ENCODE peak calls at places on chromosomes 4 and X, in ten cellular contexts. One of them, this sample, is unnamed.
A peak's percentile ranks its signal among the peaks of the same experiment; 100 is the strongest.

GRCh38 chr4:68466751-68467150 is 19.5 kb downstream of the TMPRSS11E start:
- DNase-seq in mesothelial cell of epicardium: no peak
- DNase-seq in fibroblast of the aortic adventitia: peak; percentile 4
- DNase-seq in ascending aorta: no peak
- DNase-seq in heart right ventricle: no peak
- DNase-seq in astrocyte of the cerebellum: no peak
- DNase-seq in SK-N-SH: no peak
- DNase-seq in GM12864: no peak
- DNase-seq in ovary: no peak
- DNase-seq in MCF 10A: no peak
- DNase-seq in this sample: no peak

GRCh38 chr4:186037692-186038658 is 31.0 kb upstream of the TLR3 start:
- DNase-seq in heart right ventricle: peak; percentile 73
- DNase-seq in MCF 10A: peak; percentile 79
- DNase-seq in SK-N-SH: peak; percentile 61
- DNase-seq in fibroblast of the aortic adventitia: peak; percentile 93
- DNase-seq in ascending aorta: no peak
- DNase-seq in ovary: peak; percentile 36
- DNase-seq in GM12864: peak; percentile 52
- DNase-seq in astrocyte of the cerebellum: peak; percentile 79
- DNase-seq in mesothelial cell of epicardium: no peak
- DNase-seq in this sample: no peak

GRCh38 chr4:47839259-47839658 is 1.4 kb upstream of the CORIN start:
- DNase-seq in heart right ventricle: peak; percentile 13
- DNase-seq in ovary: no peak
- DNase-seq in mesothelial cell of epicardium: no peak
- DNase-seq in ascending aorta: no peak
- DNase-seq in MCF 10A: no peak
- DNase-seq in SK-N-SH: no peak
- DNase-seq in GM12864: peak; percentile 34
- DNase-seq in fibroblast of the aortic adventitia: peak; percentile 68
- DNase-seq in astrocyte of the cerebellum: no peak
- DNase-seq in this sample: no peak

GRCh38 chr4:666822-667544 is 7.1 kb downstream of the ATP5ME start:
- DNase-seq in mesothelial cell of epicardium: no peak
- DNase-seq in fibroblast of the aortic adventitia: no peak
- DNase-seq in heart right ventricle: no peak
- DNase-seq in astrocyte of the cerebellum: no peak
- DNase-seq in ovary: no peak
- DNase-seq in MCF 10A: no peak
- DNase-seq in SK-N-SH: no peak
- DNase-seq in ascending aorta: no peak
- DNase-seq in GM12864: no peak
- DNase-seq in this sample: no peak

GRCh38 chr4:187289371-187289770 is 565.7 kb upstream of the FAT1 start:
- DNase-seq in ovary: no peak
- DNase-seq in SK-N-SH: no peak
- DNase-seq in ascending aorta: no peak
- DNase-seq in GM12864: no peak
- DNase-seq in astrocyte of the cerebellum: no peak
- DNase-seq in mesothelial cell of epicardium: no peak
- DNase-seq in fibroblast of the aortic adventitia: no peak
- DNase-seq in heart right ventricle: no peak
- DNase-seq in MCF 10A: no peak
- DNase-seq in this sample: no peak

GRCh38 chr4:78059524-78059889 is 2.4 kb downstream of the FRAS1 start:
- DNase-seq in astrocyte of the cerebellum: peak; percentile 42
- DNase-seq in SK-N-SH: peak; percentile 70
- DNase-seq in GM12864: no peak
- DNase-seq in ascending aorta: no peak
- DNase-seq in MCF 10A: peak; percentile 92
- DNase-seq in mesothelial cell of epicardium: peak; percentile 52
- DNase-seq in heart right ventricle: peak; percentile 39
- DNase-seq in ovary: no peak
- DNase-seq in fibroblast of the aortic adventitia: peak; percentile 76
- DNase-seq in this sample: no peak

GRCh38 chr4:153900426-153900825 is 111.5 kb upstream of the SFRP2 start:
- DNase-seq in GM12864: no peak
- DNase-seq in ovary: no peak
- DNase-seq in ascending aorta: no peak
- DNase-seq in astrocyte of the cerebellum: no peak
- DNase-seq in MCF 10A: no peak
- DNase-seq in fibroblast of the aortic adventitia: no peak
- DNase-seq in heart right ventricle: no peak
- DNase-seq in SK-N-SH: no peak
- DNase-seq in mesothelial cell of epicardium: no peak
- DNase-seq in this sample: no peak

GRCh38 chrX:104372547-104372946 is 117.8 kb upstream of the ESX1 start:
- DNase-seq in GM12864: no peak
- DNase-seq in MCF 10A: no peak
- DNase-seq in SK-N-SH: no peak
- DNase-seq in ascending aorta: no peak
- DNase-seq in heart right ventricle: no peak
- DNase-seq in fibroblast of the aortic adventitia: no peak
- DNase-seq in mesothelial cell of epicardium: no peak
- DNase-seq in ovary: no peak
- DNase-seq in astrocyte of the cerebellum: no peak
- DNase-seq in this sample: no peak

GRCh38 chr4:8090312-8090711 is 68.3 kb downstream of the ABLIM2 start:
- DNase-seq in GM12864: no peak
- DNase-seq in ascending aorta: no peak
- DNase-seq in astrocyte of the cerebellum: no peak
- DNase-seq in ovary: no peak
- DNase-seq in heart right ventricle: peak; percentile 49
- DNase-seq in fibroblast of the aortic adventitia: peak; percentile 5
- DNase-seq in SK-N-SH: no peak
- DNase-seq in mesothelial cell of epicardium: no peak
- DNase-seq in MCF 10A: peak; percentile 79
- DNase-seq in this sample: no peak

GRCh38 chr4:108544504-108544903 is 75.9 kb upstream of the RPL34 start:
- DNase-seq in heart right ventricle: no peak
- DNase-seq in SK-N-SH: no peak
- DNase-seq in GM12864: no peak
- DNase-seq in MCF 10A: peak; percentile 86
- DNase-seq in ascending aorta: no peak
- DNase-seq in mesothelial cell of epicardium: no peak
- DNase-seq in ovary: no peak
- DNase-seq in astrocyte of the cerebellum: no peak
- DNase-seq in fibroblast of the aortic adventitia: no peak
- DNase-seq in this sample: no peak

GRCh38 chrX:63058204-63058603 is 292.9 kb downstream of the SPIN4 start:
- DNase-seq in astrocyte of the cerebellum: no peak
- DNase-seq in mesothelial cell of epicardium: no peak
- DNase-seq in GM12864: no peak
- DNase-seq in fibroblast of the aortic adventitia: no peak
- DNase-seq in MCF 10A: no peak
- DNase-seq in ovary: no peak
- DNase-seq in ascending aorta: no peak
- DNase-seq in heart right ventricle: no peak
- DNase-seq in SK-N-SH: no peak
- DNase-seq in this sample: no peak

GRCh38 chr4:54658321-54659093 is 750 bp downstream of the KIT start:
- DNase-seq in fibroblast of the aortic adventitia: peak; percentile 7
- DNase-seq in ovary: peak; percentile 55
- DNase-seq in SK-N-SH: peak; percentile 78
- DNase-seq in astrocyte of the cerebellum: peak; percentile 8
- DNase-seq in ascending aorta: no peak
- DNase-seq in mesothelial cell of epicardium: peak; percentile 68
- DNase-seq in heart right ventricle: peak; percentile 47
- DNase-seq in GM12864: no peak
- DNase-seq in MCF 10A: peak; percentile 43
- DNase-seq in this sample: no peak

GRCh38 chr4:80266267-80266901 is at the start of gene FGF5:
- DNase-seq in SK-N-SH: peak; percentile 83
- DNase-seq in heart right ventricle: peak; percentile 30
- DNase-seq in fibroblast of the aortic adventitia: peak; percentile 89
- DNase-seq in GM12864: no peak
- DNase-seq in ovary: no peak
- DNase-seq in astrocyte of the cerebellum: peak; percentile 62
- DNase-seq in ascending aorta: no peak
- DNase-seq in mesothelial cell of epicardium: peak; percentile 62
- DNase-seq in MCF 10A: peak; percentile 66
- DNase-seq in this sample: no peak

GRCh38 chr4:85734446-85734845 is 259.5 kb downstream of the ARHGAP24 start:
- DNase-seq in GM12864: no peak
- DNase-seq in mesothelial cell of epicardium: no peak
- DNase-seq in ascending aorta: no peak
- DNase-seq in MCF 10A: no peak
- DNase-seq in fibroblast of the aortic adventitia: peak; percentile 43
- DNase-seq in ovary: no peak
- DNase-seq in heart right ventricle: no peak
- DNase-seq in SK-N-SH: no peak
- DNase-seq in astrocyte of the cerebellum: no peak
- DNase-seq in this sample: no peak

GRCh38 chrX:109841869-109842579 is 109.0 kb upstream of the ACSL4 start:
- DNase-seq in mesothelial cell of epicardium: no peak
- DNase-seq in fibroblast of the aortic adventitia: no peak
- DNase-seq in astrocyte of the cerebellum: no peak
- DNase-seq in MCF 10A: no peak
- DNase-seq in SK-N-SH: no peak
- DNase-seq in GM12864: no peak
- DNase-seq in ascending aorta: no peak
- DNase-seq in heart right ventricle: no peak
- DNase-seq in ovary: no peak
- DNase-seq in this sample: no peak

GRCh38 chrX:109842611-109843010 is 109.6 kb upstream of the ACSL4 start:
- DNase-seq in ovary: no peak
- DNase-seq in ascending aorta: no peak
- DNase-seq in mesothelial cell of epicardium: no peak
- DNase-seq in astrocyte of the cerebellum: no peak
- DNase-seq in SK-N-SH: no peak
- DNase-seq in MCF 10A: peak; percentile 57
- DNase-seq in fibroblast of the aortic adventitia: no peak
- DNase-seq in GM12864: no peak
- DNase-seq in heart right ventricle: no peak
- DNase-seq in this sample: no peak

GRCh38 chrX:109840585-109840984 is 107.5 kb upstream of the ACSL4 start:
- DNase-seq in astrocyte of the cerebellum: peak; percentile 89
- DNase-seq in fibroblast of the aortic adventitia: peak; percentile 93
- DNase-seq in ovary: peak; percentile 21
- DNase-seq in heart right ventricle: peak; percentile 37
- DNase-seq in GM12864: no peak
- DNase-seq in mesothelial cell of epicardium: no peak
- DNase-seq in SK-N-SH: no peak
- DNase-seq in ascending aorta: no peak
- DNase-seq in MCF 10A: peak; percentile 93
- DNase-seq in this sample: no peak

GRCh38 chrX:109841257-109841656 is 108.2 kb upstream of the ACSL4 start:
- DNase-seq in MCF 10A: no peak
- DNase-seq in ovary: no peak
- DNase-seq in SK-N-SH: no peak
- DNase-seq in GM12864: no peak
- DNase-seq in fibroblast of the aortic adventitia: no peak
- DNase-seq in ascending aorta: no peak
- DNase-seq in astrocyte of the cerebellum: no peak
- DNase-seq in mesothelial cell of epicardium: no peak
- DNase-seq in heart right ventricle: no peak
- DNase-seq in this sample: no peak

DNA sequence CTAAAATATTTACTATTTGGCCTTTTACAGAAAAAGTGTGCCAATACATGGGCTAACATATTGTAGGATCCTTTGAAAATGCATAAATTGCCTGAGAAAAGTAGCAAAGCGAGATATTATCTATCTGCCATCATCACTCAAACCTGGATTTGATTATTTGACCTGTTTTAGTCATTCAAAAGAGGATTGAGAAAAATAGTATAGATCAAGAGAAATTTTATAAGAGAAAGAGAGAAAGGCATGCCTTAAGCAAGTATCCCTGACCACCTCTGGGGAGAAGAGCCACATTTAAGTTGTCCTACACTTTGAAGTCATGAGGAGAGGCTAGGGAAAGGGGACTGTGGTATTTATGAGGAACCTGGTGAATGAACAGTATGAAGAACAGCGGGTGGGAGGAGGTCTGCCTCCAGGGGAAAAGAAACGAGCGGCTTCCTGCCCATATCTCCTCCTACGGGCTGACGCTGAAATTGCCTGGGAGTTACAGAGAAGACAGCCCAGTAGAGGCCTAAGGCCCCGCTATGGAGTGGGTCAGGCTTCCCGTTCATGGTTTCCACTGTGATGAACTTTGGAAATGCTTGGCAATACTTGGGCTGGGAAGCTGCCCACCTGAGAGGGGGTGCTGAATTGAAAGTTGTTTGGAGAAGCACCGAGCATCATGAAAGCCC is 106.8 kb upstream of the ACSL4 start:
- DNase-seq in GM12864: no peak
- DNase-seq in SK-N-SH: no peak
- DNase-seq in fibroblast of the aortic adventitia: peak; percentile 26
- DNase-seq in MCF 10A: peak; percentile 65
- DNase-seq in astrocyte of the cerebellum: no peak
- DNase-seq in ovary: no peak
- DNase-seq in ascending aorta: no peak
- DNase-seq in heart right ventricle: no peak
- DNase-seq in mesothelial cell of epicardium: no peak
- DNase-seq in this sample: no peak
- TF ChIP-seq CTCF in GM12864: peak; percentile 7
- TF ChIP-seq CTCF in SK-N-SH: no peak
- TF ChIP-seq CTCF in fibroblast of the aortic adventitia: no peak
- TF ChIP-seq CTCF in MCF 10A: peak; percentile 7
- TF ChIP-seq CTCF in astrocyte of the cerebellum: peak; percentile 30
- TF ChIP-seq CTCF in ovary: no peak
- TF ChIP-seq CTCF in ascending aorta: no peak
- TF ChIP-seq CTCF in heart right ventricle: no peak
- TF ChIP-seq CTCF in mesothelial cell of epicardium: no peak
- TF ChIP-seq CTCF in this sample: no peak

GRCh38 chrX:53233536-53233935 is 8.5 kb upstream of the KDM5C start:
- DNase-seq in heart right ventricle: no peak
- DNase-seq in astrocyte of the cerebellum: no peak
- DNase-seq in mesothelial cell of epicardium: no peak
- DNase-seq in fibroblast of the aortic adventitia: no peak
- DNase-seq in SK-N-SH: no peak
- DNase-seq in ovary: no peak
- DNase-seq in GM12864: no peak
- DNase-seq in MCF 10A: no peak
- DNase-seq in ascending aorta: no peak
- DNase-seq in this sample: no peak
- TF ChIP-seq CTCF in heart right ventricle: no peak
- TF ChIP-seq CTCF in astrocyte of the cerebellum: no peak
- TF ChIP-seq CTCF in mesothelial cell of epicardium: no peak
- TF ChIP-seq CTCF in fibroblast of the aortic adventitia: no peak
- TF ChIP-seq CTCF in SK-N-SH: no peak
- TF ChIP-seq CTCF in ovary: no peak
- TF ChIP-seq CTCF in GM12864: no peak
- TF ChIP-seq CTCF in MCF 10A: no peak
- TF ChIP-seq CTCF in ascending aorta: no peak
- TF ChIP-seq CTCF in this sample: no peak

GRCh38 chrX:155179343-155179997 is 36.8 kb upstream of the VBP1 start:
- DNase-seq in ovary: no peak
- DNase-seq in astrocyte of the cerebellum: no peak
- DNase-seq in SK-N-SH: no peak
- DNase-seq in GM12864: no peak
- DNase-seq in ascending aorta: no peak
- DNase-seq in mesothelial cell of epicardium: no peak
- DNase-seq in heart right ventricle: no peak
- DNase-seq in fibroblast of the aortic adventitia: peak; percentile 0
- DNase-seq in MCF 10A: peak; percentile 15
- DNase-seq in this sample: no peak
- TF ChIP-seq CTCF in ovary: no peak
- TF ChIP-seq CTCF in astrocyte of the cerebellum: no peak
- TF ChIP-seq CTCF in SK-N-SH: no peak
- TF ChIP-seq CTCF in GM12864: no peak
- TF ChIP-seq CTCF in ascending aorta: no peak
- TF ChIP-seq CTCF in mesothelial cell of epicardium: no peak
- TF ChIP-seq CTCF in heart right ventricle: no peak
- TF ChIP-seq CTCF in fibroblast of the aortic adventitia: no peak
- TF ChIP-seq CTCF in MCF 10A: no peak
- TF ChIP-seq CTCF in this sample: no peak

GRCh38 chrX:102840871-102841705 is 96.0 kb upstream of the RAB40AL start:
- DNase-seq in ascending aorta: no peak
- DNase-seq in ovary: no peak
- DNase-seq in SK-N-SH: no peak
- DNase-seq in fibroblast of the aortic adventitia: peak; percentile 15
- DNase-seq in MCF 10A: peak; percentile 13
- DNase-seq in GM12864: no peak
- DNase-seq in heart right ventricle: no peak
- DNase-seq in astrocyte of the cerebellum: no peak
- DNase-seq in mesothelial cell of epicardium: no peak
- DNase-seq in this sample: no peak
- TF ChIP-seq CTCF in ascending aorta: no peak
- TF ChIP-seq CTCF in ovary: no peak
- TF ChIP-seq CTCF in SK-N-SH: peak; percentile 62
- TF ChIP-seq CTCF in fibroblast of the aortic adventitia: peak; percentile 9
- TF ChIP-seq CTCF in MCF 10A: no peak
- TF ChIP-seq CTCF in GM12864: peak; percentile 23
- TF ChIP-seq CTCF in heart right ventricle: no peak
- TF ChIP-seq CTCF in astrocyte of the cerebellum: no peak
- TF ChIP-seq CTCF in mesothelial cell of epicardium: peak; percentile 34
- TF ChIP-seq CTCF in this sample: no peak